ENCODE peak calls at places on chromosomes 3 and 15, in nine cellular contexts. X, Y, D, N, K, F, B, V and A are unnamed samples.

GRCh38 chr15:76065267-76065666 is 5.5 kb downstream of the TMEM266 start:
- DNase-seq in X (peak; percentile 49), Y (no peak), D (no peak), N (no peak), K (no peak), F (peak; percentile 65), B (no peak), V (no peak), A (no peak)

GRCh38 chr3:127485396-127486170 is 105.0 kb downstream of the TPRA1 start:
- DNase-seq in X (no peak), Y (no peak), D (no peak), N (no peak), K (no peak), F (no peak), B (no peak), V (no peak), A (no peak)

GRCh38 chr3:33105341-33105943 is 8.4 kb upstream of the CRTAP start:
- DNase-seq in X (no peak), Y (no peak), D (no peak), N (no peak), K (no peak), F (peak; percentile 42), B (no peak), V (no peak), A (no peak)

GRCh38 chr15:77830041-77830440 is 197.3 kb upstream of the LINGO1 start:
- DNase-seq in X (no peak), Y (no peak), D (no peak), N (peak; percentile 37), K (no peak), F (no peak), B (no peak), V (peak; percentile 65), A (no peak)

GRCh38 chr15:62046064-62046779 is 14.0 kb downstream of the VPS13C start:
- DNase-seq in X (peak; percentile 42), Y (no peak), D (no peak), N (no peak), K (no peak), F (no peak), B (no peak), V (no peak), A (no peak)

GRCh38 chr15:74961616-74962015 is 5.0 kb upstream of the RPP25 start:
- DNase-seq in X (no peak), Y (no peak), D (no peak), N (no peak), K (no peak), F (no peak), B (no peak), V (no peak), A (no peak)

GRCh38 chr3:186534113-186534669 is 10.0 kb downstream of the CRYGS start:
- DNase-seq in X (peak; percentile 45), Y (no peak), D (no peak), N (no peak), K (no peak), F (peak; percentile 84), B (no peak), V (no peak), A (no peak)

GRCh38 chr15:22904736-22905135 is 66.3 kb downstream of the NIPA2 start:
- DNase-seq in X (no peak), Y (no peak), D (no peak), N (no peak), K (no peak), F (no peak), B (no peak), V (no peak), A (no peak)

GRCh38 chr3:137035631-137036030 is 77.8 kb downstream of the IL20RB start:
- DNase-seq in X (no peak), Y (no peak), D (no peak), N (peak; percentile 30), K (no peak), F (no peak), B (no peak), V (peak; percentile 49), A (peak; percentile 76)

GRCh38 chr3:45593708-45594601 is 596 bp upstream of the LIMD1 start:
- DNase-seq in X (peak; percentile 82), Y (peak; percentile 47), D (peak; percentile 77), N (peak; percentile 81), K (peak; percentile 63), F (peak; percentile 72), B (no peak), V (peak; percentile 73), A (peak; percentile 89)

GRCh38 chr15:59166601-59167265 is 39.9 kb upstream of the LDHAL6B start:
- DNase-seq in X (no peak), Y (no peak), D (no peak), N (no peak), K (no peak), F (no peak), B (no peak), V (no peak), A (no peak)

GRCh38 chr15:98150531-98150930 is 190.0 kb downstream of the ARRDC4 start:
- DNase-seq in X (no peak), Y (no peak), D (no peak), N (no peak), K (no peak), F (no peak), B (no peak), V (no peak), A (no peak)

GRCh38 chr3:182212479-182213076 is 500.9 kb downstream of the SOX2 start:
- DNase-seq in X (no peak), Y (no peak), D (peak; percentile 17), N (no peak), K (no peak), F (no peak), B (peak; percentile 65), V (peak; percentile 70), A (peak; percentile 89)

GRCh38 chr3:67526246-67526645 is 128.2 kb downstream of the SUCLG2 start:
- DNase-seq in X (no peak), Y (no peak), D (no peak), N (peak; percentile 94), K (no peak), F (no peak), B (no peak), V (peak; percentile 94), A (no peak)

GRCh38 chr3:111484666-111485065 is 57.3 kb upstream of the CD96 start:
- DNase-seq in X (no peak), Y (no peak), D (no peak), N (peak; percentile 64), K (no peak), F (no peak), B (no peak), V (peak; percentile 30), A (no peak)

GRCh38 chr3:194130807-194131589 is 5.0 kb upstream of the HES1 start:
- DNase-seq in X (peak; percentile 75), Y (no peak), D (peak; percentile 22), N (peak; percentile 8), K (no peak), F (no peak), B (peak; percentile 75), V (peak; percentile 46), A (peak; percentile 40)

GRCh38 chr3:107756649-107757048 is 233.9 kb downstream of the BBX start:
- DNase-seq in X (no peak), Y (no peak), D (no peak), N (peak; percentile 12), K (no peak), F (no peak), B (no peak), V (peak; percentile 34), A (no peak)

GRCh38 chr15:77048135-77048866 is 22.6 kb downstream of the TSPAN3 start:
- DNase-seq in X (no peak), Y (no peak), D (no peak), N (peak; percentile 67), K (no peak), F (no peak), B (no peak), V (peak; percentile 64), A (no peak)

GRCh38 chr15:85584791-85585360 is 204.5 kb downstream of the AKAP13 start:
- DNase-seq in X (peak; percentile 42), Y (no peak), D (no peak), N (no peak), K (no peak), F (no peak), B (no peak), V (no peak), A (no peak)

GRCh38 chr15:90839187-90840071 is 29.0 kb upstream of the FURIN start:
- DNase-seq in X (peak; percentile 43), Y (no peak), D (no peak), N (no peak), K (peak; percentile 12), F (peak; percentile 91), B (no peak), V (peak; percentile 10), A (peak; percentile 91)

GRCh38 chr15:31275331-31276262 is 51.0 kb upstream of the KLF13 start:
- DNase-seq in X (no peak), Y (no peak), D (no peak), N (no peak), K (no peak), F (no peak), B (no peak), V (no peak), A (no peak)

GRCh38 chr3:114527036-114527644 is 233.3 kb downstream of the TIGIT start:
- DNase-seq in X (peak; percentile 4), Y (no peak), D (no peak), N (peak; percentile 34), K (no peak), F (no peak), B (no peak), V (peak; percentile 32), A (no peak)

GRCh38 chr15:46732060-46732459 is 985.2 kb upstream of the SEMA6D start:
- DNase-seq in X (no peak), Y (no peak), D (no peak), N (no peak), K (no peak), F (no peak), B (no peak), V (no peak), A (no peak)

GRCh38 chr3:152261329-152261728 is 7.4 kb upstream of the MBNL1 start:
- DNase-seq in X (no peak), Y (no peak), D (no peak), N (no peak), K (no peak), F (no peak), B (no peak), V (no peak), A (peak; percentile 96)

GRCh38 chr3:111874177-111874820 is 15.2 kb downstream of the PHLDB2 start:
- DNase-seq in X (no peak), Y (no peak), D (no peak), N (peak; percentile 77), K (no peak), F (no peak), B (no peak), V (peak; percentile 87), A (peak; percentile 76)